ENCODE peak calls at places on chromosomes 12 and 14, in eight cellular contexts. M is erythroblast; L is cardiac fibroblast; D is M059J; B is A172; C is breast epithelium; E is activated CD4-positive, alpha-beta T cell treated with anti-CD3 and anti-CD28 coated beads, Interleukin-2, amount 50 U/mL, for 1 hour; Q is fibroblast of pulmonary artery. P is an unnamed sample.
A peak's percentile ranks its signal among the peaks of the same experiment; 100 is the strongest.

GRCh38 chr14:80415636-80416035 is 204.3 kb upstream of the DIO2 start:
- DNase-seq in Q (no peak), E (no peak), M (no peak), C (no peak), D (no peak), L (no peak), B (no peak), P (no peak)

GRCh38 chr12:76374395-76375020 is 26.3 kb upstream of the BBS10 start:
- DNase-seq in E (no peak), C (no peak), B (no peak), Q (no peak), D (peak; percentile 24), L (no peak), M (no peak), P (no peak)

GRCh38 chr12:26286186-26286585 is 90.8 kb downstream of the SSPN start:
- DNase-seq in Q (no peak), D (peak; percentile 47), B (peak; percentile 20), M (no peak), E (no peak), C (no peak), L (no peak), P (no peak)

GRCh38 chr14:68195126-68195525 is 375.5 kb downstream of the RAD51B start:
- DNase-seq in C (no peak), L (no peak), B (peak; percentile 35), D (no peak), Q (no peak), E (no peak), M (no peak), P (no peak)

GRCh38 chr14:68807148-68807600 is 14.3 kb upstream of the ZFP36L1 start:
- DNase-seq in M (no peak), D (peak; percentile 82), B (no peak), Q (peak; percentile 92), C (no peak), E (no peak), L (peak; percentile 93), P (peak; percentile 73)

GRCh38 chr12:109836916-109837315 is 3.7 kb upstream of the TRPV4 start:
- DNase-seq in Q (no peak), D (peak; percentile 56), M (no peak), L (no peak), C (no peak), E (no peak), B (no peak), P (peak; percentile 28)

GRCh38 chr12:77578471-77579262 is 252.0 kb upstream of the NAV3 start:
- DNase-seq in L (no peak), B (no peak), M (no peak), D (no peak), Q (no peak), E (no peak), C (no peak), P (no peak)

GRCh38 chr12:3000548-3001275 is 41.5 kb downstream of the TEAD4 start:
- DNase-seq in L (no peak), D (peak; percentile 4), Q (no peak), C (no peak), M (no peak), B (no peak), E (no peak), P (no peak)

GRCh38 chr12:121009744-121010143 is 6.5 kb downstream of the C12orf43 start:
- DNase-seq in Q (peak; percentile 50), B (peak; percentile 49), E (no peak), L (peak; percentile 50), M (peak; percentile 26), C (no peak), D (peak; percentile 44), P (no peak)

GRCh38 chr12:45339035-45339434 is 123.1 kb downstream of the ANO6 start:
- DNase-seq in E (no peak), M (no peak), B (no peak), D (no peak), L (no peak), Q (no peak), C (no peak), P (no peak)

GRCh38 chr12:87828384-87828973 is 200.7 kb downstream of the C12orf50 start:
- DNase-seq in Q (no peak), M (no peak), E (no peak), D (no peak), B (no peak), C (no peak), L (no peak), P (no peak)

GRCh38 chr12:64808110-64808509 is 16.3 kb upstream of the TBC1D30 start:
- DNase-seq in C (no peak), D (no peak), Q (no peak), L (no peak), B (no peak), E (no peak), M (no peak), P (no peak)

GRCh38 chr14:100661340-100661712 is 65.4 kb upstream of the DLK1 start:
- DNase-seq in B (no peak), E (no peak), Q (no peak), D (no peak), M (no peak), L (no peak), C (no peak), P (no peak)

GRCh38 chr12:31466768-31467167 is 124.2 kb downstream of the DENND5B start:
- DNase-seq in C (no peak), B (no peak), L (peak; percentile 25), Q (peak; percentile 8), D (no peak), M (no peak), E (no peak), P (no peak)

GRCh38 chr12:66947119-66947518 is 268.2 kb upstream of the GRIP1 start:
- DNase-seq in D (peak; percentile 14), B (peak; percentile 3), L (no peak), M (no peak), C (no peak), E (no peak), Q (no peak), P (peak; percentile 64)

GRCh38 chr14:51131516-51131915 is 36.6 kb upstream of the TRIM9 start:
- DNase-seq in B (no peak), Q (no peak), D (no peak), C (no peak), L (no peak), E (no peak), M (no peak), P (no peak)

GRCh38 chr14:72880820-72881219 is 13.1 kb downstream of the DPF3 start:
- DNase-seq in L (no peak), Q (no peak), C (no peak), M (no peak), D (no peak), B (no peak), E (no peak), P (no peak)

GRCh38 chr14:76774471-76775158 is 13.3 kb downstream of the VASH1 start:
- DNase-seq in E (no peak), C (no peak), Q (no peak), B (no peak), D (no peak), L (no peak), M (no peak), P (no peak)

GRCh38 chr14:38469156-38469555 is 213.3 kb upstream of the CLEC14A start:
- DNase-seq in C (no peak), D (no peak), E (no peak), Q (peak; percentile 74), M (no peak), B (no peak), L (peak; percentile 53), P (no peak)

GRCh38 chr12:123767613-123768012 is 5.5 kb downstream of the DNAH10 start:
- DNase-seq in M (no peak), B (no peak), L (no peak), Q (no peak), C (no peak), D (no peak), E (no peak), P (no peak)

GRCh38 chr14:86541969-86542368 is 1012.0 kb downstream of the FLRT2 start:
- DNase-seq in B (no peak), Q (peak; percentile 4), M (no peak), C (no peak), D (no peak), L (peak; percentile 6), E (no peak), P (no peak)

GRCh38 chr12:62848418-62848817 is 86.5 kb downstream of the PPM1H start:
- DNase-seq in C (no peak), E (no peak), L (no peak), Q (peak; percentile 30), D (peak; percentile 97), B (peak; percentile 92), M (no peak), P (peak; percentile 81)

GRCh38 chr12:128787827-128788226 is 35.9 kb downstream of the SLC15A4 start:
- DNase-seq in E (no peak), B (no peak), L (no peak), Q (no peak), M (no peak), C (no peak), D (no peak), P (no peak)

GRCh38 chr12:54663603-54664002 is 15.4 kb upstream of the DCD start:
- DNase-seq in B (no peak), M (no peak), C (no peak), E (no peak), L (no peak), D (no peak), Q (no peak), P (no peak)

GRCh38 chr12:91138337-91138905 is 27.1 kb upstream of the LUM start:
- DNase-seq in B (no peak), C (no peak), E (no peak), Q (peak; percentile 56), L (peak; percentile 62), D (peak; percentile 59), M (no peak), P (peak; percentile 19)

GRCh38 chr12:10610188-10610587 is 3.2 kb downstream of the MAGOHB start:
- DNase-seq in D (no peak), C (no peak), M (no peak), E (no peak), B (no peak), Q (no peak), L (no peak), P (no peak)

GRCh38 chr14:58488550-58488949 is 61.0 kb downstream of the KIAA0586 start:
- DNase-seq in E (no peak), Q (peak; percentile 41), B (peak; percentile 23), D (peak; percentile 81), M (no peak), C (no peak), L (peak; percentile 34), P (peak; percentile 15)

GRCh38 chr12:88181881-88182280 is 39.8 kb downstream of the TMTC3 start:
- DNase-seq in L (no peak), E (no peak), D (peak; percentile 12), Q (no peak), B (no peak), M (no peak), C (no peak), P (no peak)

GRCh38 chr12:121649819-121650353 is 19.6 kb downstream of the MORN3 start:
- DNase-seq in B (no peak), E (no peak), M (peak; percentile 86), C (no peak), D (no peak), L (no peak), Q (no peak), P (no peak)

GRCh38 chr14:63273091-63273490 is 45.6 kb downstream of the GPHB5 start:
- DNase-seq in Q (no peak), D (no peak), C (no peak), L (peak; percentile 19), M (no peak), B (no peak), E (no peak), P (no peak)

GRCh38 chr12:6435941-6436715 is 8.6 kb upstream of the CD27 start:
- DNase-seq in C (no peak), M (no peak), E (no peak), D (no peak), B (no peak), Q (no peak), L (no peak), P (no peak)

GRCh38 chr12:123398177-123398916 is 14.4 kb downstream of the KMT5A start:
- DNase-seq in L (peak; percentile 88), B (no peak), M (peak; percentile 66), E (no peak), D (no peak), C (no peak), Q (peak; percentile 77), P (no peak)

GRCh38 chr14:30002859-30003258 is 75.2 kb upstream of the PRKD1 start:
- DNase-seq in C (no peak), M (no peak), D (no peak), Q (no peak), B (no peak), E (no peak), L (peak; percentile 6), P (no peak)

GRCh38 chr12:110245278-110245868 is 35.7 kb upstream of the ATP2A2 start:
- DNase-seq in M (peak; percentile 36), C (no peak), B (no peak), E (peak; percentile 55), Q (no peak), D (no peak), L (no peak), P (no peak)